ENCODE peak calls at places on chromosome 11, in seven cellular contexts. P, B, K, Q, N, L and Z are unnamed samples.

GRCh38 chr11:102332611-102332994 is 14.4 kb upstream of the BIRC2 start:
- DNase-seq in K (no peak), B (no peak), P (no peak), Q (no peak), N (no peak), L (peak), Z (no peak)

GRCh38 chr11:10350341-10350740 is 45.5 kb downstream of the ADM start:
- DNase-seq in N (peak), Q (peak), P (peak), K (peak), L (peak), B (peak), Z (no peak)

GRCh38 chr11:95835351-95835750 is 45.1 kb downstream of the CEP57 start:
- DNase-seq in N (no peak), B (no peak), Q (no peak), L (no peak), P (peak), K (no peak), Z (no peak)

GRCh38 chr11:3165152-3165705 is at the start of gene OSBPL5:
- DNase-seq in L (peak), B (no peak), N (peak), P (peak), Q (no peak), K (no peak), Z (no peak)

GRCh38 chr11:128213461-128213860 is 373.9 kb downstream of the ETS1 start:
- DNase-seq in K (no peak), Q (no peak), B (no peak), P (no peak), N (no peak), L (no peak), Z (no peak)

GRCh38 chr11:134380229-134380628 is 31.8 kb downstream of the B3GAT1 start:
- DNase-seq in B (no peak), P (no peak), L (no peak), N (no peak), K (no peak), Q (no peak), Z (no peak)

GRCh38 chr11:69442012-69442806 is 39.3 kb upstream of the LINC01488 start:
- DNase-seq in L (peak), N (peak), K (no peak), P (no peak), Q (peak), B (no peak), Z (no peak)

GRCh38 chr11:130278151-130278550 is 36.6 kb downstream of the ZBTB44 start:
- DNase-seq in P (no peak), B (no peak), K (no peak), L (no peak), N (no peak), Q (no peak), Z (no peak)

GRCh38 chr11:35146074-35146521 is 7.1 kb downstream of the CD44 start:
- DNase-seq in K (no peak), P (no peak), B (no peak), Q (no peak), N (no peak), L (peak), Z (no peak)

GRCh38 chr11:129814244-129814992 is 1.2 kb upstream of the TMEM45B start:
- DNase-seq in L (no peak), N (peak), K (no peak), P (no peak), Q (no peak), B (no peak), Z (no peak)

GRCh38 chr11:89447845-89448244 is 43.3 kb downstream of the NOX4 start:
- DNase-seq in N (peak), Q (no peak), B (no peak), P (no peak), K (no peak), L (no peak), Z (no peak)

GRCh38 chr11:23391031-23391430 is 530.8 kb upstream of the CCDC179 start:
- DNase-seq in N (no peak), B (no peak), P (no peak), K (no peak), L (no peak), Q (no peak), Z (no peak)

GRCh38 chr11:63622318-63622717 is 8.1 kb upstream of the PLAAT3 start:
- DNase-seq in N (peak), Q (peak), P (no peak), K (no peak), L (no peak), B (no peak), Z (no peak)

GRCh38 chr11:86722041-86722440 is 49.6 kb upstream of the ME3 start:
- DNase-seq in P (peak), L (peak), Q (no peak), N (no peak), K (no peak), B (no peak), Z (no peak)

GRCh38 chr11:126398721-126399120 is 43.2 kb downstream of the ST3GAL4 start:
- DNase-seq in Q (no peak), B (no peak), N (no peak), P (no peak), K (no peak), L (no peak), Z (no peak)

GRCh38 chr11:71396548-71397123 is 51.6 kb downstream of the DHCR7 start:
- DNase-seq in P (no peak), B (no peak), K (no peak), Q (no peak), N (no peak), L (no peak), Z (no peak)

GRCh38 chr11:40188848-40189247 is 1270.6 kb downstream of the LRRC4C start:
- DNase-seq in N (no peak), B (no peak), P (no peak), L (no peak), Q (no peak), K (no peak), Z (no peak)

GRCh38 chr11:35167451-35167954 is 28.5 kb downstream of the CD44 start:
- DNase-seq in P (no peak), K (no peak), L (no peak), B (no peak), Q (no peak), N (no peak), Z (no peak)

GRCh38 chr11:20238712-20239111 is 78.4 kb upstream of the DBX1 start:
- DNase-seq in N (no peak), B (no peak), Q (no peak), P (no peak), K (no peak), L (no peak), Z (no peak)

GRCh38 chr11:111977141-111978027 is 40.2 kb downstream of the DIXDC1 start:
- DNase-seq in B (no peak), L (peak), K (peak), P (no peak), Q (peak), N (peak), Z (peak)

GRCh38 chr11:73040046-73040445 is 102.1 kb downstream of the FCHSD2 start:
- DNase-seq in L (no peak), N (no peak), P (no peak), B (no peak), K (no peak), Q (no peak), Z (peak)

GRCh38 chr11:73321342-73322110 is 13.4 kb downstream of the ARHGEF17 start:
- DNase-seq in P (peak), Q (no peak), K (no peak), N (no peak), L (peak), B (no peak), Z (no peak)

GRCh38 chr11:23723861-23724260 is 773.0 kb upstream of the LUZP2 start:
- DNase-seq in K (no peak), B (no peak), P (peak), N (no peak), L (no peak), Q (no peak), Z (no peak)

DNA sequence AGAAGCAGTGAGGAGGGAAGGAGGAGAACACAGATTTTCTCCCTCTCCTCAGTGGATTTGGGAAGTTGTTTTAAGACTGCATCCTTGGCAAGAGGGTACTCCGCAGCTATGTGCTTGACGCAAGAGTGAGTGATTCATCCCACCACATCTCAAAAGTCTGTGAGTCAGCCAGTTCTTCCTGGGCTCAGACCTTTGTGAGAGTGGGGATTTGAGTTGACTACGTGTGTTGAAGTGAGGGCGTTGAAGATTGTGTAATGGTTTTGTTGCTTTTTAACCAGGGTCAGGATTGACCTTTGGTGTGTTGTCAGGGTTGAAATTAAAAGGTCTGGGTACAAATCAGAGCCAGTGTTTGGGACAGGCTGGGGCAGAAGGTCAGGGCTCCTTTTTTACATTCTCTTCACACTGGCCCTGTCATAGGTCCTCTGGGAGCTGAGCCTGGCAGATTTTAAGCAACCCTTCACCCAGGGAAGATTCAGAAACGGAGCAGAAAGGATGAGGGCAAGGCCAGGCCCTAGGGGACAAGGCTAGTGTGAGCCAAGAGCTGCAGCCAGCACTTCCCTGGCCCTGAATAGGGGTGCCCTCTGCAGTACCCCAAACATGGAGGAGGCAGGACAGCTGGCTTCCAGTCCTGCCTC is 4.2 kb upstream of the C11orf86 start:
- DNase-seq in Q (peak), B (no peak), P (peak), K (no peak), N (peak), L (peak), Z (no peak)
- H3K9ac ChIP-seq in Q (no peak), B (no peak), P (peak), K (no peak), N (no peak), L (peak), Z (peak)

GRCh38 chr11:65642014-65642671 is 4.2 kb downstream of the SIPA1 start:
- DNase-seq in L (no peak), B (no peak), P (no peak), N (peak), K (peak), Q (no peak), Z (peak)
- H3K23ac ChIP-seq in L (no peak), B (no peak), P (no peak), N (no peak), K (no peak), Q (no peak), Z (peak)

DNA sequence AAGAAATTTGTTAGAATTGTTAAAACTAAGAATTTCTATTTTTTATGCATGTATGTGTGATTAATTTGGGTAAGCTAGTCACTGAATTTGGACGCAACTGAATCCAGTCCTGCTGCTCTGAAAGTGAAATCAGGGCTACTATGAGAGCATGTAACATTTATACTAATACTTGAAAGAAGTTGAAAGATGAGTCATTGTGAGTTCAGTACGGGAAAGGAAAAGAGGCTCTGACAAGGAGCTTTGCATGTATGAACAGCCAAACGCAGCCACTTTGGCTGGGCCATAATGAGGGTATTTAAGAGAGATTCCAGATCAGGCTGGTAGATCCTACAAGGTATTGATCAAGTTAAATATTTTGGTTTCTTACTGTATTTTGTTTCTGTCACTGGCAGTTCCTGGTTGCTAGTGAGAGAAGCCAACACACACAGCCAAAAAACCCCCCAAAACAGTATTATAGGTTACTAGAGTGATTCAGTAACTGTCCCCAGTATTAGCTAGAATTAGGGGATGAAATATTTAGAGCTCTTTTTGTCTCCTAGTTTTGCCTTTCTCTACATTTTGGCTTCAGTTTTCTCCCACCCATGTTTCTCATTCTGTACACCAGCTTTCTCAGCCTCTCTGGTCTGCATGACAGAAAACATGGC is 14.1 kb downstream of the AASDHPPT start:
- DNase-seq in B (no peak), P (peak), Q (no peak), L (peak), K (no peak), N (no peak), Z (no peak)
- H3K9ac ChIP-seq in B (no peak), P (no peak), Q (no peak), L (no peak), K (no peak), N (no peak), Z (no peak)

GRCh38 chr11:66310324-66310723 is 6.5 kb downstream of the CD248 start:
- DNase-seq in B (no peak), Q (no peak), K (no peak), L (no peak), P (no peak), N (no peak), Z (no peak)
- H3K23ac ChIP-seq in B (no peak), Q (no peak), K (no peak), L (no peak), P (no peak), N (no peak), Z (no peak)

DNA sequence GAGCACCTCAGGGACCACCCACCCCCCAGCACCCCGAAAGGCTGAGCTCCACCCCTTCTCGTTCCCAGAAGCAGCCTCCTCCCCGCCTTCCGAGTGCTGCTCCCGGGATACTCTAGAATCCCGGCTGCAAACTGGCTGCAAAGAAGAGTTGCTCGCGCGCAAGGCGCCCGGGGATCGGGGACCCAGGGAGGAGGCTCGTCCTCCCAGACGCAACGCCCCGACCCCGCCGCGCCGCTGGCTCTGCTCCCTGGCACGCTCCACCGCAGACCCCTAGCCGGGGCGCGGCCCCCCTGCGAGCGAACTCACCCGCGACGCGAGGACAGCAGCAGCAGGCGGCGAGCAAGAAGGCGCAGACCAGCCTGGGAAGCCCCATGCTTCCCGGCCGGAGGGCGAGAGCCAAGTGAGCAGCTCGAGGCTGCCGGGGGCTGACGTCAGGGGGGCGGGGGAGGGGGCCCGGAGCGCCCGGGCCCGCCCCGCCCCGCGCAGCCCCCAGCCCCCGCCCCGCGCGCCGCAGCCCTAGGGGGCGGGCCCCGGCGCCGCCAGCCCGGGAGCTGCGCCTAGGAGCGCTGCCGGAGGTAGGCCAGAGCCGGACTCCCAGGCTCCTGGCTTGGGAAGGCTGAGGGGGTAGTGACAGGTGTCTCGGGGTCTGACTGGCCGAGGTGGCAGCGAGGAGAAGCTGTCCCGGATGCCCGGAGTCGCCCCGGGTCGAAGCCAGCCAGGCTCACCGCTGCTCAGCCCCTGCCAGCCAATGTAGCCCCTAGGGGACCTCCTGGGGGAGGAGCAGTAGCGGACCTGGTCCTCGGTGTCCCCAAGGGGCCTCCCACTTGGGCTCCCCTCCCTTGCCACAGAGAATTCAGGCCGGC is at the start of gene MCAM:
- DNase-seq in B (no peak), L (peak), P (peak), N (peak), K (peak), Q (no peak), Z (no peak)
- H3K9ac ChIP-seq in B (peak), L (no peak), P (peak), N (peak), K (peak), Q (peak), Z (peak)

GRCh38 chr11:66280428-66280827 is 2.5 kb downstream of the CNIH2 start:
- DNase-seq in K (no peak), Q (no peak), B (no peak), P (no peak), L (no peak), N (no peak), Z (no peak)

GRCh38 chr11:66281001-66281400 is 3.0 kb downstream of the CNIH2 start:
- DNase-seq in N (peak), L (peak), B (no peak), P (no peak), K (no peak), Q (no peak), Z (no peak)

GRCh38 chr11:66282468-66283455 is 4.8 kb downstream of the CNIH2 start:
- DNase-seq in Q (peak), K (peak), P (peak), L (peak), B (peak), N (peak), Z (peak)

GRCh38 chr11:66283461-66284105 is 5.4 kb downstream of the YIF1A start:
- DNase-seq in Q (no peak), N (no peak), P (no peak), B (no peak), L (no peak), K (no peak), Z (no peak)

DNA sequence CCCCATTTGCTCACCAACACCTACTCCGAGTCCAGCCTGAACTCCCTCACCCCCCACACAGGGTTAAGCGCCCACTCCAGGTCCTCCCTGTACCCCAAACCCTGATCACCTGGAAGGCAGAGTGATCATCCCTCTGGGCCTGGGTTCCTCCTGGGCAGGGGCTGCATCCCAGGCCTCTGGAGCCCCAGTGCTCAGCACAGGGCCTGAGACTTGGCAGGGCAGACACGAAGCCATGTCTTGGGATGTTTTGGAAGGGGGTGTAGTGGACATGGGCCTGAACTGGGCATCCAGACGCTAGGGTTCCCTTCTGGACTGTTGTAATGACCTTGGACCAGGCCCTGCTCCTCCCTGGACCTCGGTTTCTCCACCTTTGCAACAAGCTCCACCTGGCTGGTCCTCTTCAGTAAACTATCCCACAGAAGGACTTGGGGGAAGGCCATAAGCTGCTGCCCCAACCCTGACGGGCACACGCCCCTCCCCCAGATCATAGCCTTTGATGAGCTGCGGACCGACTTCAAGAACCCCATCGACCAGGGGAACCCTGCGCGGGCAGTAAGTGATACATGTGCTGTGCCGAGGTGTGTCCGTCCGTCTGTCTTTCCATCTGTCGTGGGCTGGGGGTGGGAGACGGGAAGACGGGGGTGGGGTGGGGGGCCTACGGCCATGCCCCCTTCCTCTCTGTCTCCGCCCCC is 3.9 kb downstream of the CNIH2 start:
- DNase-seq in B (no peak), L (no peak), K (no peak), N (no peak), P (no peak), Q (no peak), Z (no peak)
- H3K23ac ChIP-seq in B (no peak), L (no peak), K (no peak), N (no peak), P (no peak), Q (no peak), Z (peak)

DNA sequence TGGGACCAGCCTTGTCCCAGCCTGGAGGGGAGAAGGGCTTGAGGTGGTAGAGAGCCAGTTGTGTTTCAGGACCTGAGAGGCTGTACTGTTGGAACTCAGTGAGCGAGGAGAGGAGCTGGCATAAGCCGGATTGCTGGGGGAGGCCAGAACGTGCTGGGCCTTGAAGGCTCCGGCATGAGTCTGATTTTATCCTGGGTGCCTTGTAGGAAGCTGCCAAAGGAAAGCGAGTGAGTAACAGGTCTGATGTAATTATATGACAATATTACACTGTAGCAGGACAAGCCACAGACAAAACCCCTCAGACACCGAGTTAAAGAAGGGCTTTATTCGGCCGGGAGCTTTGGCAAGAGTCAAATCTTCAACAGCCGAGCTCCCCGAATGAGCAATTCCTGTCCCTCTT is 17.2 kb downstream of the AP2A2 start:
- DNase-seq in B (no peak), P (peak), Q (peak), N (no peak), K (no peak), L (peak), Z (no peak)
- H3K9ac ChIP-seq in B (no peak), P (peak), Q (no peak), N (no peak), K (no peak), L (peak), Z (no peak)

DNA sequence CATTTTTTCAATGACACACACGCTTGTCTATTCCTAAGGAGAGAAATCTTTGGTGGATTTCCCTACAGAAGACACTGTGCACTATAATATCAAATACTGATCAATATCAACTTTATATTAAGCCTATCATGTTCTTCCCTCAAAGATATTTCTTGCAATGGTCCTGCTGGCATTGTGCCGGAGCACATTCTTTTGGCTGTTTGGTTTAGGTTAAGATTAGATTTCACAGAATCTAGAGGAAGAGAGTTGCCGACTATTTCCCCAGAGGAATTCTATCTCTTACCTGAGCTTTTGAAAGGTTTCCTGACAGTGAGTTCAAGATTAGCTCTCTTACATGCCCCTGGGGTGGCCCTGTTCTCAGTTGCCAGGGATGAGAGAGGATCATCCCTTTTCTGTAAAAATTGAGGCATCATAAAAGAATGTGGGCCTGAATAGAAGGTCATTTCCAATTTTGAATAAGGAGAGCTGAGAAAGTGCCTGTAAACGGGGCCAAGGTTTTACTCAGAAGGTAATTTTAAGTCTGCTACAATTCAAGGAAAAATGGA is 180.6 kb upstream of the ARHGAP20 start:
- DNase-seq in L (no peak), B (no peak), P (peak), K (no peak), N (peak), Q (no peak), Z (no peak)
- H3K23ac ChIP-seq in L (no peak), B (no peak), P (no peak), K (no peak), N (no peak), Q (no peak), Z (no peak)

GRCh38 chr11:47511927-47512326 is 41.0 kb downstream of the CELF1 start:
- DNase-seq in Q (no peak), K (no peak), P (no peak), B (no peak), N (no peak), L (peak), Z (no peak)
- H3K9ac ChIP-seq in Q (no peak), K (no peak), P (no peak), B (no peak), N (no peak), L (peak), Z (no peak)